ENCODE peak calls at places on chromosomes 12 and 14, in ten cellular contexts. U is activated gamma-delta T cell treated with Interleukin-2 at 50 U/mL for 16 hours; P is left colon; Y is stimulated activated CD8-positive, alpha-beta memory T cell treated with anti-CD3 and anti-CD28 coated beads, Interleukin-7, amount 100 ng/mL, for 1 hour; N is effector memory CD4-positive, alpha-beta T cell; X is SK-MEL-5; Q is amygdala; R is iPS-NIHi11; B is activated CD4-positive, alpha-beta T cell treated with anti-CD3 and anti-CD28 coated beads, Interleukin-2, amount 10 ng/mL, durations not matched to agents 7 days and 5 days; T is fibroblast of the aortic adventitia. H is an unnamed sample.

GRCh38 chr14:24082411-24083080 is 11.2 kb downstream of the CPNE6 start:
- DNase-seq in U (no peak), Q (no peak), N (no peak), T (no peak), R (no peak), Y (no peak), X (no peak), B (no peak), P (no peak), H (no peak)

GRCh38 chr14:54676822-54677708 is 110.1 kb downstream of the SAMD4A start:
- DNase-seq in X (peak; percentile 63), T (peak; percentile 97), R (peak; percentile 59), Y (no peak), Q (peak; percentile 27), B (no peak), N (no peak), U (no peak), P (no peak), H (no peak)

GRCh38 chr12:125053821-125054220 is 11.4 kb upstream of the AACS start:
- DNase-seq in X (no peak), N (no peak), R (no peak), U (no peak), B (no peak), Y (no peak), Q (no peak), T (no peak), P (no peak), H (no peak)

GRCh38 chr14:62002636-62003035 is 240.4 kb downstream of the SNAPC1 start:
- DNase-seq in Q (no peak), T (no peak), R (no peak), Y (no peak), B (no peak), U (no peak), N (no peak), X (no peak), P (no peak), H (no peak)

GRCh38 chr12:24991209-24992049 is 42.5 kb upstream of the BCAT1 start:
- DNase-seq in Y (no peak), T (peak; percentile 76), P (no peak), U (no peak), N (peak; percentile 2), B (peak; percentile 41), R (peak; percentile 55), X (peak; percentile 77), Q (no peak), H (no peak)

GRCh38 chr14:84340938-84341337 is 1189.0 kb upstream of the FLRT2 start:
- DNase-seq in B (no peak), P (no peak), N (no peak), U (no peak), R (no peak), T (peak; percentile 1), Y (no peak), Q (no peak), X (no peak), H (no peak)

GRCh38 chr12:46449856-46450255 is 77.3 kb upstream of the SLC38A2 start:
- DNase-seq in U (no peak), P (no peak), T (no peak), N (no peak), R (no peak), B (no peak), X (no peak), Y (no peak), Q (no peak), H (no peak)

GRCh38 chr12:132804426-132804861 is 24.2 kb downstream of the GOLGA3 start:
- DNase-seq in P (peak; percentile 69), Y (no peak), R (peak; percentile 72), B (no peak), Q (no peak), X (no peak), U (no peak), N (no peak), T (no peak), H (no peak)

GRCh38 chr12:27178723-27179398 is 65.2 kb upstream of the STK38L start:
- DNase-seq in R (no peak), X (no peak), N (no peak), T (peak; percentile 27), Y (no peak), B (no peak), P (no peak), U (no peak), Q (no peak), H (no peak)

GRCh38 chr14:44404021-44404420 is 103.1 kb downstream of the FSCB start:
- DNase-seq in N (no peak), Q (no peak), X (no peak), B (no peak), P (no peak), Y (no peak), R (no peak), T (peak; percentile 22), U (no peak), H (no peak)

GRCh38 chr12:63150255-63151060 is 543 bp downstream of the AVPR1A start:
- DNase-seq in N (no peak), B (no peak), U (no peak), X (no peak), Y (no peak), T (no peak), Q (no peak), R (peak; percentile 70), P (peak; percentile 8), H (no peak)

GRCh38 chr12:77213316-77213715 is 147.9 kb upstream of the E2F7 start:
- DNase-seq in U (no peak), T (no peak), P (peak; percentile 20), Q (peak; percentile 23), X (peak; percentile 45), Y (no peak), B (no peak), N (no peak), R (no peak), H (no peak)

GRCh38 chr12:3996322-3996721 is 123.1 kb upstream of the PARP11 start:
- DNase-seq in R (no peak), P (no peak), B (no peak), T (no peak), Y (no peak), X (no peak), N (no peak), U (no peak), Q (no peak), H (no peak)

GRCh38 chr12:113222730-113223531 is 1.7 kb downstream of the TPCN1 start:
- DNase-seq in B (peak; percentile 42), X (peak; percentile 89), Y (no peak), P (peak; percentile 71), R (no peak), N (no peak), Q (no peak), U (no peak), T (peak; percentile 88), H (no peak)

GRCh38 chr12:34387711-34388635 is 365.7 kb downstream of the ALG10 start:
- DNase-seq in T (no peak), R (no peak), P (no peak), U (no peak), N (no peak), Q (no peak), X (no peak), B (no peak), Y (no peak), H (no peak)

GRCh38 chr14:104536942-104537612 is 42.5 kb upstream of the C14orf180 start:
- DNase-seq in X (no peak), Q (no peak), U (no peak), P (no peak), B (no peak), R (no peak), N (no peak), Y (no peak), T (peak; percentile 5), H (no peak)

GRCh38 chr12:66188584-66189475 is at the start of gene IRAK3:
- DNase-seq in P (peak; percentile 68), B (peak; percentile 36), Q (peak; percentile 15), X (no peak), Y (no peak), R (peak; percentile 72), U (peak; percentile 12), T (peak; percentile 41), N (no peak), H (peak; percentile 6)

GRCh38 chr12:49358548-49359141 is 8.6 kb upstream of the SPATS2 start:
- DNase-seq in T (peak; percentile 83), Y (no peak), P (peak; percentile 53), R (peak; percentile 81), X (peak; percentile 90), U (peak; percentile 59), Q (no peak), N (peak; percentile 37), B (peak; percentile 73), H (no peak)